ENCODE peak calls at places on chromosomes 5 and 9, in six cellular contexts. G is gastrocnemius medialis, N is HAP-1, R is GM23248, D is adrenal gland, M is AG04450. F is an unnamed sample. For H3K9me3, the result is how much of the 10 kb centered on the place peaks cover.

GRCh38 chr5:88967633-88968585 is 84.9 kb upstream of the MEF2C start:
- DNase-seq in R (no peak), G (no peak), D (no peak), N (no peak), M (no peak), F (no peak)

GRCh38 chr5:112165897-112166737 is 253.0 kb downstream of the EPB41L4A start:
- DNase-seq in N (no peak), R (no peak), M (no peak), G (no peak), D (no peak), F (no peak)

GRCh38 chr5:60844429-60844890 is 391 bp upstream of the ELOVL7 start:
- DNase-seq in M (no peak), D (no peak), G (no peak), N (peak), R (peak), F (no peak)

GRCh38 chr5:135488727-135489465 is 36.7 kb upstream of the TIFAB start:
- DNase-seq in N (peak), D (peak), M (peak), G (no peak), R (peak), F (no peak)

GRCh38 chr5:81162501-81162900 is 70.6 kb upstream of the CKMT2 start:
- DNase-seq in D (no peak), R (no peak), N (no peak), G (no peak), M (no peak), F (no peak)

GRCh38 chr9:72041775-72042194 is 18.6 kb downstream of the C9orf57 start:
- DNase-seq in N (no peak), M (peak), R (peak), D (no peak), G (peak), F (no peak)

GRCh38 chr9:69919461-69920061 is 98.9 kb downstream of the CFAP95 start:
- DNase-seq in N (peak), G (no peak), D (no peak), M (peak), R (peak), F (no peak)

GRCh38 chr5:6404129-6404528 is 25.8 kb upstream of the MED10 start:
- DNase-seq in G (no peak), N (no peak), R (peak), M (no peak), D (no peak), F (no peak)

GRCh38 chr5:154989641-154990040 is 23.9 kb upstream of the KIF4B start:
- DNase-seq in D (no peak), G (no peak), M (no peak), R (no peak), N (no peak), F (no peak)

GRCh38 chr5:931570-932145 is 39.0 kb downstream of the TRIP13 start:
- DNase-seq in M (no peak), D (no peak), G (no peak), N (no peak), R (no peak), F (no peak)

GRCh38 chr5:108280960-108281569 is 100.8 kb downstream of the FBXL17 start:
- DNase-seq in R (no peak), N (no peak), G (no peak), D (no peak), M (no peak), F (no peak)

GRCh38 chr9:69137311-69137710 is 36.8 kb upstream of the TJP2 start:
- DNase-seq in M (no peak), D (no peak), G (no peak), N (no peak), R (no peak), F (no peak)

GRCh38 chr5:12460493-12461261 is 556.4 kb upstream of the CTNND2 start:
- DNase-seq in D (no peak), R (peak), M (no peak), G (no peak), N (no peak), F (no peak)

GRCh38 chr9:96022445-96023031 is 147.0 kb downstream of the ERCC6L2 start:
- DNase-seq in R (no peak), N (peak), D (no peak), M (no peak), G (no peak), F (no peak)

GRCh38 chr5:53027913-53028312 is 38.8 kb downstream of the ITGA2 start:
- DNase-seq in R (peak), N (no peak), G (no peak), D (peak), M (no peak), F (peak)

GRCh38 chr5:171647043-171647899 is 138.3 kb upstream of the SMIM23 start:
- DNase-seq in G (no peak), N (no peak), D (no peak), M (peak), R (peak), F (no peak)

GRCh38 chr9:127858041-127858512 is 3.6 kb upstream of the ENG start:
- DNase-seq in M (no peak), R (peak), D (no peak), N (no peak), G (peak), F (peak)

GRCh38 chr5:178069909-178070308 is 43.4 kb upstream of the N4BP3 start:
- DNase-seq in D (no peak), M (no peak), R (peak), G (no peak), N (peak), F (no peak)

GRCh38 chr5:148386041-148386440 is 2.3 kb downstream of the FBXO38 start:
- DNase-seq in N (no peak), M (no peak), G (no peak), R (peak), D (no peak), F (no peak)

GRCh38 chr5:1096792-1097191 is 15.1 kb downstream of the SLC12A7 start:
- DNase-seq in N (no peak), D (no peak), M (no peak), G (no peak), R (no peak), F (no peak)

GRCh38 chr9:136202449-136203405 is 2.2 kb downstream of the LHX3 start:
- DNase-seq in M (no peak), R (no peak), N (no peak), D (no peak), G (no peak), F (no peak)

GRCh38 chr5:157602505-157602904 is 26.9 kb upstream of the ADAM19 start:
- DNase-seq in N (no peak), M (no peak), D (no peak), R (peak), G (no peak), F (no peak)

GRCh38 chr9:120366646-120367019 is 213.3 kb downstream of the CDK5RAP2 start:
- DNase-seq in R (peak), N (peak), M (peak), G (no peak), D (no peak), F (peak)

GRCh38 chr9:93721417-93721965 is 145.1 kb downstream of the PHF2 start:
- DNase-seq in D (no peak), M (no peak), R (no peak), N (no peak), G (no peak), F (no peak)

GRCh38 chr9:108552459-108553040 is 303.2 kb downstream of the ACTL7B start:
- DNase-seq in D (peak), R (no peak), N (no peak), M (no peak), G (peak), F (no peak)

GRCh38 chr9:129007035-129007765 is 20.9 kb downstream of the SH3GLB2 start:
- DNase-seq in D (peak), R (no peak), G (peak), M (no peak), N (no peak), F (peak)

GRCh38 chr5:154087260-154087659 is 48.5 kb downstream of the MFAP3 start:
- DNase-seq in R (peak), M (no peak), D (no peak), N (peak), G (no peak), F (no peak)

GRCh38 chr5:132378580-132378979 is 9.1 kb downstream of the SLC22A5 start:
- DNase-seq in D (no peak), N (no peak), M (no peak), G (peak), R (peak), F (peak)

GRCh38 chr5:68891718-68892117 is 202.1 kb upstream of the SLC30A5 start:
- DNase-seq in N (no peak), D (no peak), G (no peak), M (no peak), R (no peak), F (no peak)

GRCh38 chr9:138071292-138071691 is 193.7 kb downstream of the CACNA1B start:
- DNase-seq in G (no peak), D (no peak), N (no peak), M (no peak), R (no peak), F (no peak)

GRCh38 chr5:134494780-134495179 is 30.7 kb upstream of the JADE2 start:
- DNase-seq in D (no peak), G (no peak), M (no peak), R (no peak), N (no peak), F (no peak)

GRCh38 chr5:145943674-145944121 is 7.3 kb downstream of the SH3RF2 start:
- DNase-seq in R (peak), N (no peak), G (peak), D (no peak), M (no peak), F (no peak)

GRCh38 chr5:79901631-79902030 is 89.4 kb downstream of the MTX3 start:
- DNase-seq in G (no peak), N (no peak), M (no peak), R (peak), D (no peak), F (no peak)

GRCh38 chr9:134968011-134968822 is 50.5 kb upstream of the FCN1 start:
- DNase-seq in M (peak), G (no peak), R (no peak), N (no peak), D (no peak), F (no peak)

GRCh38 chr5:93746406-93747056 is 5.1 kb upstream of the POU5F2 start:
- DNase-seq in N (no peak), R (peak), M (no peak), D (no peak), G (no peak), F (no peak)

GRCh38 chr5:42547146-42547545 is 123.9 kb downstream of the GHR start:
- DNase-seq in N (no peak), G (no peak), R (peak), M (no peak), D (no peak), F (no peak)

GRCh38 chr5:84688566-84688965 is 303.9 kb upstream of the EDIL3 start:
- DNase-seq in N (no peak), D (no peak), M (peak), R (peak), G (no peak), F (no peak)

GRCh38 chr5:166532821-166533220 is 1758.6 kb upstream of the WWC1 start:
- DNase-seq in G (no peak), R (no peak), N (no peak), M (no peak), D (no peak), F (no peak)

GRCh38 chr5:166535641-166536040 is 1755.8 kb upstream of the WWC1 start:
- DNase-seq in R (no peak), M (no peak), G (no peak), N (peak), D (no peak), F (no peak)
- H3K9me3 ChIP-seq in R (under half), M (under half), G (under half), N (under half), D (under half), F (under half)

GRCh38 chr5:4541334-4541733 is 598.8 kb upstream of the ADAMTS16 start:
- DNase-seq in N (no peak), D (no peak), M (no peak), R (no peak), G (no peak), F (no peak)

GRCh38 chr5:4544049-4544675 is 596.0 kb upstream of the ADAMTS16 start:
- DNase-seq in M (no peak), D (no peak), N (no peak), G (no peak), R (no peak), F (no peak)

GRCh38 chr5:4542145-4542778 is 597.9 kb upstream of the ADAMTS16 start:
- DNase-seq in M (no peak), R (no peak), G (no peak), D (no peak), N (no peak), F (no peak)

GRCh38 chr5:4537489-4537888 is 602.6 kb upstream of the ADAMTS16 start:
- DNase-seq in G (no peak), M (no peak), R (no peak), N (no peak), D (no peak), F (no peak)

DNA sequence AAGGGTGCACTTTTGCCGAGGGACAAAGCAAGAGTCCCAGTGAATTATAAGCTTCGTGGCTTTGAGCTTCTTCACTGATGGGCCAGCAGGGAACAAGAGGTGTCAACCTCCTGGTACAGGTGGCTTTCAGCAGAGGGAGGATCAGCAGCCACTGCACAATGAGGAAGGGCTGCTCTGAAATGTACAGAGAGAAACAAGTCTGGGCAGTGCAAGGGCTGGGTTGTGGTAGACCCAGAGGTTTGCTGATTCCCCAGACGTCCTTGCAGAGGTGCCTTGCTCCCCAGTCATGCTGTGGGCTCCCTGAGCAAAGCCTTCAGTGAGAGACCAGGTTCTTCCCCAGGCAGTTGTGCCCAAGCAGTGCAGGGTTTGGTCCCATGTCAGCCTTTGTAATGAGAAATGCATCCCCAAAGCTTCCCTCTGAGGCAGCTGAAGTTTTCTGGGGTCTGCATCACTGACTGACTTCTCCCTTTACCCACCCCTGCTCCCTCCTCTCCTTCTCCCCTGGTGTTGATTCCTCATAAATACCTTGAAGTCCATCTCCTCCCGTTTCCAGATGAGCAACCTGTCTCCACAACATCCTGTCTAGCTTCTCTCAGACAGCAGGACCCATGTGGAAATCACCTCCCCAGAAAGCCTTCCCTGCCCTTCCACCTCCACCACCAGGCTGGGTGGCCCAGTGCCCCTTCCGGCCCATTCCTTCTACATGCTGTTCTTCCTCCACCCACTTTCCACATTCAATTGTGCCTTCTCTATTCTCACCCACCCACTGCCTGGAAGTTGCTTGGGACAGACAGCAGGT is 599.6 kb upstream of the ADAMTS16 start:
- DNase-seq in M (no peak), R (no peak), G (no peak), N (no peak), D (no peak), F (no peak)
- H3K9me3 ChIP-seq in M (half or more), R (under half), G (under half), N (under half), D (under half), F (under half)

GRCh38 chr5:179121667-179122111 is 61.5 kb downstream of the ZNF354C start:
- DNase-seq in D (no peak), R (no peak), M (no peak), N (no peak), G (no peak), F (no peak)

GRCh38 chr5:179123491-179124328 is 63.5 kb downstream of the ZNF354C start:
- DNase-seq in G (no peak), N (no peak), R (no peak), M (no peak), D (no peak), F (no peak)

GRCh38 chr5:179122411-179123108 is 62.4 kb downstream of the ZNF354C start:
- DNase-seq in G (no peak), N (no peak), M (no peak), R (no peak), D (no peak), F (no peak)

GRCh38 chr5:179124329-179124852 is 64.2 kb downstream of the ZNF354C start:
- DNase-seq in M (no peak), R (no peak), D (no peak), G (no peak), N (no peak), F (no peak)

DNA sequence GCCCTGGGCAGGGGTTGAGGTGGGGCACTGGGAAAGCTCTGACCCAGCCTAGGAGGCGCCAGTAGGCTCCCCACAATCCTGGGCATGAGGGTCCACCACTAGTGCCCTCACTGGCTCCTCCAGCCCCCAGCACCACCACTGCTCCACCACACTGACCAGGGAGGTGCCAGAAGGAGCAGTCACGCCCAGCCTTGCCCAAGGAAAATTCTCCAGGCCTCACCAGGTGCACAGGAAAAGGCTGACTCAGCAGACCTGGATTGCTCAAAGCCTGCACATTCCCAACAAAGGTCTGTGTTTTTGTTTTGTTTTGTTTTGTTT is 62.9 kb downstream of the ZNF354C start:
- DNase-seq in R (no peak), M (no peak), G (no peak), N (no peak), D (no peak), F (no peak)
- H3K9me3 ChIP-seq in R (under half), M (half or more), G (under half), N (under half), D (under half), F (under half)

GRCh38 chr5:150945501-150945900 is 40.7 kb upstream of the ZNF300 start:
- DNase-seq in R (peak), N (no peak), D (no peak), G (no peak), M (no peak), F (no peak)
- H3K9me3 ChIP-seq in R (under half), N (under half), D (under half), G (under half), M (under half), F (half or more)

DNA sequence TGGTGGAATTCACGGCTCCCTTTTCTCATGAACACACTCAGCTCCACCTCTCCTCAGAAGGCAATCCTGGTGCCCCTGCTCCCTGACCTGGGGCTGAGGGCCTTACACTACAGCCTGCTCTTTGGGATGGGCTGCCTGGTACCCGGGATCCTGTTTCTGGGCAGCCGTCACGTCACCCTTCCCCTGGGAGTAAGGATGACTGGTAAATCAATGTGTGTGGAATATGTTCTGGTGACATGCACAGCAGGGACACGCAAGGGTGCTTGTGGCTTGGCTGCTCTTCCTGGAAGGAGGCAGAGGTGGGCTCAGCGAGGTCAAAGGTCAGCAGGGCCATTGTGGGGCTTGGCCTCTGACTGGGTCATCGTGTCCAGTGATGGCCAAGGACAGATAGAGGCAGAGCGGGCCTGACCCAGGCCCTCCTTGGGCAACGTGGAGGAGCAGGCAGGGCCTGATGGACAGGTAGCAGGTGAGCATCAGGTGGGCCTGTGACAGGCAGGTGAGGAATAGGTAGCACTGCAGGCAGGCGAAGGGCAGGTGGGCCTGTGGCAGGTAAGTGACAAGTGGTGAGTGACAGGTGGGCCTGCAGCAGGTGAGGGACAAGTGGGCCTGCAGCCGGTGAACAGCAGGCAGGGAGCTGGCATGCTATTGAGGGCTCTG is 399.4 kb upstream of the IRX4 start:
- DNase-seq in M (no peak), N (no peak), D (no peak), R (no peak), G (no peak), F (no peak)
- H3K9me3 ChIP-seq in M (half or more), N (under half), D (under half), R (under half), G (under half), F (under half)

GRCh38 chr5:74529101-74529500 is 111.4 kb downstream of the ENC1 start:
- DNase-seq in G (no peak), D (no peak), N (no peak), M (no peak), R (no peak), F (no peak)
- H3K9me3 ChIP-seq in G (under half), D (under half), N (under half), M (under half), R (under half), F (under half)

DNA sequence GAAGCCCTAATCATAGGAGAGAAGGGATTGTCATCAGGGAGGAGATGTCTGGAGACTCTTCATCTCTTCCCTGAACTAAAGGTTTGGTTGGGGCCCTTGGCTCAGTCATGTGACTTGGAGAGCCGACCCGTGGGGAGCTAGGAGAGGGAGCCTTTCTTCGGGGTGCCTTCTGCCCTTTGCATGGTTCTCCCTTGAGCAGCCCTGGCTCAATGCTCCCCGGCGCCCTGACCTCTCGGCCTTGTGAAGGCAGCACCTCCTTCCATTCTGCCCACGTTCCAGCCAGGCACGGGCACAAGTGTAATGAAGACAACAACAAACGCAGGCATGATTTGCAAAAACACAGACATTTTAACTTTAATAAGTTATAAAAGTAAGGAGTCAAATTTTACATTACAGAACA is 50.4 kb downstream of the ZNF354C start:
- DNase-seq in M (no peak), D (no peak), R (no peak), N (no peak), G (no peak), F (no peak)
- H3K9me3 ChIP-seq in M (half or more), D (under half), R (under half), N (under half), G (under half), F (under half)

DNA sequence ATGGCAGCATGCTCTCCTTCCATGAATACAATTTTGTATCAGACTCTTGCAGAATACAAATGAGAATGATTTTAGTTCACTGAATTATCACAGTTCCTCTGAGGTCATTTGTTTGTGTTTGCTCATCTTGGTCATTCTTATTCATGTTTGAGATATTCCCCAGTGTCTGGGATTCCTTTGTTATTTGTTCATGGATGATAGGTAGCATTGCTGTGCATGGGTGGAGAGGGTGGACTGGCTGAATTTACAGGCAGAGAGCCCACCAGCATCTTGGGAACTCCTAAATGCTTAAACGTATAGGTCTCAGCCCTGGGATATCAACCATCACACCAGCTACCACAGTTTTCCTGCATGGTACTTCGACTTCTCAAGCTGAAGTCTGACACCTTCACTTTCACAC is 459.8 kb downstream of the CCDC171 start:
- DNase-seq in N (no peak), M (no peak), D (no peak), G (no peak), R (peak), F (no peak)
- H3K9me3 ChIP-seq in N (under half), M (under half), D (under half), G (under half), R (under half), F (under half)